ENCODE peak calls at places on chromosomes 6 and 20, in five cellular contexts. G, J, R, D and Z are unnamed samples. For H3K36me3 and H3K4me1, the result is how much of the 10 kb centered on the place peaks cover.

GRCh38 chr20:2596673-2597279 is 55.7 kb upstream of the NOP56 start:
- DNase-seq in G (no peak), D (no peak), J (no peak), R (peak), Z (no peak)

GRCh38 chr6:160391419-160392116 is 43.4 kb downstream of the SLC22A3 start:
- DNase-seq in G (peak), R (peak), D (no peak), J (no peak), Z (peak)

GRCh38 chr20:50341880-50342637 is 151.4 kb downstream of the CEBPB start:
- DNase-seq in D (no peak), R (no peak), G (no peak), J (no peak), Z (peak)

GRCh38 chr20:1477896-1478490 is 11.3 kb upstream of the NSFL1C start:
- DNase-seq in R (no peak), G (no peak), J (no peak), D (no peak), Z (no peak)

GRCh38 chr6:134464690-134465411 is 146.9 kb upstream of the SGK1 start:
- DNase-seq in D (no peak), R (peak), J (no peak), G (no peak), Z (no peak)

GRCh38 chr6:106685833-106686232 is 56.5 kb downstream of the QRSL1 start:
- DNase-seq in D (no peak), G (no peak), R (no peak), J (no peak), Z (no peak)

GRCh38 chr6:116405147-116405546 is 34.4 kb downstream of the DSE start:
- DNase-seq in J (no peak), D (no peak), G (no peak), R (no peak), Z (no peak)

GRCh38 chr6:75896526-75896925 is 147.5 kb downstream of the MYO6 start:
- DNase-seq in R (no peak), D (no peak), J (no peak), G (no peak), Z (no peak)

GRCh38 chr20:9269280-9269971 is 200.5 kb downstream of the PLCB4 start:
- DNase-seq in R (peak), G (no peak), J (no peak), D (no peak), Z (no peak)

GRCh38 chr20:44212792-44213191 is 2.2 kb upstream of the OSER1 start:
- DNase-seq in J (no peak), D (no peak), G (no peak), R (no peak), Z (no peak)

GRCh38 chr20:44218441-44218840 is 7.9 kb upstream of the OSER1 start:
- DNase-seq in J (peak), G (no peak), D (no peak), R (no peak), Z (no peak)

GRCh38 chr20:44211177-44212039 is 837 bp upstream of the OSER1 start:
- DNase-seq in R (peak), G (peak), D (peak), J (no peak), Z (peak)

GRCh38 chr20:44217342-44218092 is 6.9 kb upstream of the OSER1 start:
- DNase-seq in D (peak), G (peak), J (peak), R (peak), Z (peak)

GRCh38 chr20:44215125-44215524 is 4.6 kb upstream of the OSER1 start:
- DNase-seq in J (peak), R (peak), G (peak), D (peak), Z (peak)
- TF ChIP-seq CTCF in J (peak), R (peak), G (peak), D (peak), Z (peak)

GRCh38 chr20:62902926-62903615 is 23.2 kb downstream of the DIDO1 start:
- DNase-seq in J (no peak), G (no peak), D (no peak), R (no peak), Z (no peak)
- H3K36me3 ChIP-seq in J (half or more), G (under half), D (under half), R (half or more), Z (under half)

GRCh38 chr6:128282956-128283355 is 237.4 kb downstream of the PTPRK start:
- DNase-seq in D (no peak), J (no peak), R (no peak), G (no peak), Z (no peak)
- H3K4me1 ChIP-seq in D (under half), J (under half), R (half or more), G (under half), Z (under half)

GRCh38 chr6:109059591-109060021 is 35.0 kb downstream of the SESN1 start:
- DNase-seq in R (peak), D (no peak), G (no peak), J (no peak), Z (no peak)
- TF ChIP-seq CTCF in R (peak), D (peak), G (no peak), J (no peak), Z (no peak)

GRCh38 chr20:32427996-32428395 is 69.9 kb downstream of the ASXL1 start:
- DNase-seq in G (no peak), J (no peak), D (no peak), R (no peak), Z (no peak)

GRCh38 chr20:32432277-32432676 is 74.1 kb downstream of the ASXL1 start:
- DNase-seq in J (no peak), G (no peak), D (no peak), R (no peak), Z (no peak)

GRCh38 chr20:32431457-32431856 is 73.3 kb downstream of the ASXL1 start:
- DNase-seq in R (no peak), J (no peak), D (no peak), G (no peak), Z (no peak)

GRCh38 chr20:32429745-32430360 is 71.7 kb downstream of the ASXL1 start:
- DNase-seq in D (no peak), G (no peak), R (no peak), J (no peak), Z (no peak)

DNA sequence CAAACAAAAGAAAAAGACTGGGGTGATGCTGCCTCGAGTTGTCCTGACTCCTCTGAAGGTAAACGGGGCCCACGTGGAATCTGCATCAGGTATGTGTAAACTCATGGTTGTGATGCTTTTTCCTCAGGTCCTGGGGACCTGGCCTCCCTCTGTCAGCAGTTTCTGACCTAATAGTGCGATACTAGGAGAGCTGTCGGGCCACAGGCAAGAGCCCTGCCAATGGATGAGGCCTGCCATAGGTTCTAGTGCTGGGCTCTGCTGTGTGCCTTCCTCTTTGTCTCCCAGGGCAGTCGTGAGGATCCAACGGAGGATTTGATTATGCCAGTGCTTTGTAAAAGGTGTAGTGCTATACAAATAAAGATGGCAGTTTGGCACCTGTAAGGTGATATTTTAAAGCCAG is 71.2 kb downstream of the ASXL1 start:
- DNase-seq in G (no peak), R (no peak), J (no peak), D (no peak), Z (no peak)
- H3K36me3 ChIP-seq in G (under half), R (under half), J (half or more), D (under half), Z (under half)

DNA sequence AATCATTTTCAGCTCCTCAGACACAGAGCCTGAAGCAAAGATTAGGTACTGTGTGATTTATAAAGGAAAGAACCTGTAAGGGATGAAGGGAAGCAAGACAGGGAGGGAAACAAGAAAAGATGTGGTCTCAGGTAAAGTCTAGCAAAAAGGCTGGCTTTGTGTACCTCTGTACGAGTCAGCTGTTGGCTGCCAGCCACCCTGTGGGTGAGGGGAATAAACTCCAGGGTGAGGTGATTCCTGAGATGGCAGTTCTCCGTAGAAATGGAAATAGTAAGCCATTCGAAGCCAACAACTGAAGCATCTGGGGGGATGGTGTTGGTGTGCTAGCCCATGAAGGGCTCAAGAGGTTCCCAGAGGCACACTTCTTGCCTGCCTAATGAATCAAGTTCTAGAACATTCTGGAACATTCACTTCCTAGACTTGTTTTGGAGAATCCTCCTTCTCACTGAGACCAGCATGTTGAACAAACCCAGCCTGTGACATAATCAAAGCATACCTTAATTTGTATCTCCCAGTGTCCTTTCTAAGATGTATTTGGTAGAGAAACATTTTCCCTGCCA is 10.6 kb upstream of the TTPAL start:
- DNase-seq in R (no peak), J (no peak), D (peak), G (peak), Z (no peak)
- H3K4me1 ChIP-seq in R (under half), J (under half), D (under half), G (under half), Z (under half)

GRCh38 chr20:34824861-34825529 is 456 bp downstream of the NCOA6 start:
- DNase-seq in D (peak), G (peak), R (peak), J (peak), Z (peak)
- TF ChIP-seq CTCF in D (no peak), G (no peak), R (no peak), J (no peak), Z (no peak)